ENCODE peak calls at places on chromosomes 7 and 10, in eight cellular contexts. One of them, this sample, is unnamed.

GRCh38 chr10:125774144-125774543 is 1.5 kb downstream of the MMP21 start:
- DNase-seq in GM12865: no peak
- DNase-seq in DND-41: no peak
- DNase-seq in GM23248: no peak
- DNase-seq in neural progenitor cell: no peak
- DNase-seq in neuronal stem cell: no peak
- DNase-seq in left ventricle myocardium inferior: no peak
- DNase-seq in fibroblast of pulmonary artery: no peak
- DNase-seq in this sample: no peak

GRCh38 chr7:159015081-159015893 is 129.4 kb downstream of the VIPR2 start:
- DNase-seq in GM12865: no peak
- DNase-seq in DND-41: no peak
- DNase-seq in GM23248: peak
- DNase-seq in neural progenitor cell: no peak
- DNase-seq in neuronal stem cell: no peak
- DNase-seq in left ventricle myocardium inferior: peak
- DNase-seq in fibroblast of pulmonary artery: no peak
- DNase-seq in this sample: no peak

GRCh38 chr10:47374611-47375536 is 9.2 kb downstream of the ZNF488 start:
- DNase-seq in GM12865: no peak
- DNase-seq in DND-41: no peak
- DNase-seq in GM23248: peak
- DNase-seq in neural progenitor cell: no peak
- DNase-seq in neuronal stem cell: no peak
- DNase-seq in left ventricle myocardium inferior: no peak
- DNase-seq in fibroblast of pulmonary artery: peak
- DNase-seq in this sample: no peak

GRCh38 chr7:149414745-149415390 is 46.0 kb downstream of the ZNF777 start:
- DNase-seq in GM12865: no peak
- DNase-seq in DND-41: no peak
- DNase-seq in GM23248: peak
- DNase-seq in neural progenitor cell: peak
- DNase-seq in neuronal stem cell: peak
- DNase-seq in left ventricle myocardium inferior: peak
- DNase-seq in fibroblast of pulmonary artery: peak
- DNase-seq in this sample: no peak

GRCh38 chr7:131231381-131232220 is 96.1 kb upstream of the MKLN1 start:
- DNase-seq in GM12865: peak
- DNase-seq in DND-41: peak
- DNase-seq in GM23248: peak
- DNase-seq in neural progenitor cell: no peak
- DNase-seq in neuronal stem cell: no peak
- DNase-seq in left ventricle myocardium inferior: peak
- DNase-seq in fibroblast of pulmonary artery: peak
- DNase-seq in this sample: peak

GRCh38 chr10:86709786-86710185 is 41.5 kb downstream of the LDB3 start:
- DNase-seq in GM12865: no peak
- DNase-seq in DND-41: no peak
- DNase-seq in GM23248: no peak
- DNase-seq in neural progenitor cell: no peak
- DNase-seq in neuronal stem cell: no peak
- DNase-seq in left ventricle myocardium inferior: no peak
- DNase-seq in fibroblast of pulmonary artery: no peak
- DNase-seq in this sample: no peak

GRCh38 chr7:93858857-93859256 is 31.7 kb downstream of the TFPI2 start:
- DNase-seq in GM12865: no peak
- DNase-seq in DND-41: no peak
- DNase-seq in GM23248: no peak
- DNase-seq in neural progenitor cell: no peak
- DNase-seq in neuronal stem cell: no peak
- DNase-seq in left ventricle myocardium inferior: no peak
- DNase-seq in fibroblast of pulmonary artery: no peak
- DNase-seq in this sample: no peak

GRCh38 chr7:26179422-26179821 is 21.1 kb downstream of the HNRNPA2B1 start:
- DNase-seq in GM12865: no peak
- DNase-seq in DND-41: no peak
- DNase-seq in GM23248: no peak
- DNase-seq in neural progenitor cell: no peak
- DNase-seq in neuronal stem cell: no peak
- DNase-seq in left ventricle myocardium inferior: no peak
- DNase-seq in fibroblast of pulmonary artery: no peak
- DNase-seq in this sample: no peak

GRCh38 chr7:79874797-79875196 is 259.8 kb upstream of the GNAI1 start:
- DNase-seq in GM12865: no peak
- DNase-seq in DND-41: no peak
- DNase-seq in GM23248: no peak
- DNase-seq in neural progenitor cell: no peak
- DNase-seq in neuronal stem cell: no peak
- DNase-seq in left ventricle myocardium inferior: no peak
- DNase-seq in fibroblast of pulmonary artery: no peak
- DNase-seq in this sample: no peak

GRCh38 chr7:68321076-68321639 is 1277.1 kb upstream of the AUTS2 start:
- DNase-seq in GM12865: no peak
- DNase-seq in DND-41: no peak
- DNase-seq in GM23248: no peak
- DNase-seq in neural progenitor cell: peak
- DNase-seq in neuronal stem cell: no peak
- DNase-seq in left ventricle myocardium inferior: peak
- DNase-seq in fibroblast of pulmonary artery: no peak
- DNase-seq in this sample: no peak

GRCh38 chr10:6023661-6024333 is 38.4 kb downstream of the IL2RA start:
- DNase-seq in GM12865: no peak
- DNase-seq in DND-41: no peak
- DNase-seq in GM23248: peak
- DNase-seq in neural progenitor cell: no peak
- DNase-seq in neuronal stem cell: no peak
- DNase-seq in left ventricle myocardium inferior: no peak
- DNase-seq in fibroblast of pulmonary artery: no peak
- DNase-seq in this sample: no peak

GRCh38 chr7:46156039-46156438 is 235.0 kb upstream of the IGFBP3 start:
- DNase-seq in GM12865: no peak
- DNase-seq in DND-41: no peak
- DNase-seq in GM23248: no peak
- DNase-seq in neural progenitor cell: no peak
- DNase-seq in neuronal stem cell: no peak
- DNase-seq in left ventricle myocardium inferior: no peak
- DNase-seq in fibroblast of pulmonary artery: no peak
- DNase-seq in this sample: no peak

GRCh38 chr10:25682203-25682950 is 251.7 kb upstream of the MYO3A start:
- DNase-seq in GM12865: no peak
- DNase-seq in DND-41: no peak
- DNase-seq in GM23248: peak
- DNase-seq in neural progenitor cell: peak
- DNase-seq in neuronal stem cell: peak
- DNase-seq in left ventricle myocardium inferior: no peak
- DNase-seq in fibroblast of pulmonary artery: peak
- DNase-seq in this sample: no peak

GRCh38 chr10:2201534-2202104 is 464.3 kb upstream of the ADARB2 start:
- DNase-seq in GM12865: no peak
- DNase-seq in DND-41: no peak
- DNase-seq in GM23248: no peak
- DNase-seq in neural progenitor cell: peak
- DNase-seq in neuronal stem cell: no peak
- DNase-seq in left ventricle myocardium inferior: no peak
- DNase-seq in fibroblast of pulmonary artery: no peak
- DNase-seq in this sample: no peak

GRCh38 chr7:111763221-111763791 is 201.0 kb upstream of the IMMP2L start:
- DNase-seq in GM12865: peak
- DNase-seq in DND-41: peak
- DNase-seq in GM23248: peak
- DNase-seq in neural progenitor cell: peak
- DNase-seq in neuronal stem cell: peak
- DNase-seq in left ventricle myocardium inferior: no peak
- DNase-seq in fibroblast of pulmonary artery: peak
- DNase-seq in this sample: peak

GRCh38 chr10:12448340-12448728 is 99.0 kb downstream of the CAMK1D start:
- DNase-seq in GM12865: no peak
- DNase-seq in DND-41: no peak
- DNase-seq in GM23248: no peak
- DNase-seq in neural progenitor cell: no peak
- DNase-seq in neuronal stem cell: no peak
- DNase-seq in left ventricle myocardium inferior: no peak
- DNase-seq in fibroblast of pulmonary artery: no peak
- DNase-seq in this sample: no peak

GRCh38 chr10:12444981-12445700 is 95.8 kb downstream of the CAMK1D start:
- DNase-seq in GM12865: no peak
- DNase-seq in DND-41: no peak
- DNase-seq in GM23248: no peak
- DNase-seq in neural progenitor cell: no peak
- DNase-seq in neuronal stem cell: no peak
- DNase-seq in left ventricle myocardium inferior: no peak
- DNase-seq in fibroblast of pulmonary artery: no peak
- DNase-seq in this sample: no peak

GRCh38 chr10:12445701-12446334 is 96.5 kb downstream of the CAMK1D start:
- DNase-seq in GM12865: no peak
- DNase-seq in DND-41: no peak
- DNase-seq in GM23248: no peak
- DNase-seq in neural progenitor cell: no peak
- DNase-seq in neuronal stem cell: no peak
- DNase-seq in left ventricle myocardium inferior: no peak
- DNase-seq in fibroblast of pulmonary artery: no peak
- DNase-seq in this sample: no peak

GRCh38 chr10:12443026-12443425 is 93.7 kb downstream of the CAMK1D start:
- DNase-seq in GM12865: no peak
- DNase-seq in DND-41: no peak
- DNase-seq in GM23248: no peak
- DNase-seq in neural progenitor cell: no peak
- DNase-seq in neuronal stem cell: no peak
- DNase-seq in left ventricle myocardium inferior: no peak
- DNase-seq in fibroblast of pulmonary artery: no peak
- DNase-seq in this sample: no peak

DNA sequence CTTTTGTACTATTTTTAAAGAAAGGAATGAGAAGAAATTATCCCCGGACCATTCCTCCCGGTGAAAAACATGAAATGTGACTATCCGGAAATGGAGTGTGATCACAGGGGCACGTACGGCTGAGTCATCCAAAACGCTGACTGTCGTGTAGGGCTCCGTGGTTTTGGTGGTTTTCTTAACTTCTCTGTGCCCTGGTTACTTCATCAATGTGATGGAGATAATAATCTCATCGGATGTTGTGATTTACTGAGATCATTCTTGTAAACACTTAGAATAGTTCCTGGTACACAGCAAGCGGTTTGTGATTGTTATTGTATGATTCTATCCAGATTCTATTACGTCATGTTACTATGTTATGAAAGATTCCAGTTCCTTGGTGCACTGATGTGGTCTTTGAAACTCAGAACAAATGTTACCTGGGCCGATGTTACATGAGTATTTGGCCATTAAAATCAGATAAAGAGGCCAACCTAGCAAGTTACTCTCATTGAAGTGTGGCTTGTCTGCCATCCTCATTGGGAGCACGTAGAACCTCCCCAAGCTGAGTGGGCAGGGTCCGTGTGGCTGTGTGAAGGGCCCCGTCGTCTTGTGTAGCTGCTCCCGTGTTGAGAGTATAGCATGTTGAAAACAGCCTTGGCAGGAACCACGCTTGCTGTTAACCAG is 99.5 kb downstream of the CAMK1D start:
- DNase-seq in GM12865: peak
- DNase-seq in DND-41: peak
- DNase-seq in GM23248: peak
- DNase-seq in neural progenitor cell: no peak
- DNase-seq in neuronal stem cell: no peak
- DNase-seq in left ventricle myocardium inferior: no peak
- DNase-seq in fibroblast of pulmonary artery: peak
- DNase-seq in this sample: peak
- H3K4me3 ChIP-seq in GM12865: peak
- H3K4me3 ChIP-seq in DND-41: peak
- H3K4me3 ChIP-seq in GM23248: peak
- H3K4me3 ChIP-seq in neural progenitor cell: no peak
- H3K4me3 ChIP-seq in neuronal stem cell: no peak
- H3K4me3 ChIP-seq in left ventricle myocardium inferior: no peak
- H3K4me3 ChIP-seq in fibroblast of pulmonary artery: no peak
- H3K4me3 ChIP-seq in this sample: peak

DNA sequence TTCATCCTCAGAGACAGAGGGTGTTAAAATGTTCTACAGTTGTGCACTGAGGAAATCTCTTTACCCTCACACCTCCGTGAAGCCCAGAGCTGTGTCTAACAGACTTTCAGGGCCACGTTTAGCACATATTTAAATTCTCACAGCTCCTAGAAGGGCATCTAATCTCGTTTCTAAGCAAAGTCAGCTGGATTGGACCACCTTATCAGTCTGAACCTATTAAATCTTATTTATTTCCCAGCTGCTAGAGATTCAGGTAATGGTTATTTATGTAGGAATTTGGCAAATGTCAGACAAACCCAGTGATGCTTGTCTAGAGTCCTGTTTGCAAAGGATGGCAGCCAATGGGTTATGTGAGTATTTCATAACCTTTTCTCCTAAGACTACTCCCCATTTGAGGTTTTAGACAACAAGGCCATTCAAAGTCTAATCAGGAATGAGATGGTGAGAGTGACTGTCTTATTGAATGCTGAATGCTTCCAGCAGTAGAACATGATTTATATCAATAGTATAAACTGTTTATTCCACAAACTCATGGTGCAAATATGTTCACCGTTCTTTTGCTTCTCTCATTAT is 54.8 kb upstream of the EXOC4 start:
- DNase-seq in GM12865: no peak
- DNase-seq in DND-41: no peak
- DNase-seq in GM23248: no peak
- DNase-seq in neural progenitor cell: no peak
- DNase-seq in neuronal stem cell: no peak
- DNase-seq in left ventricle myocardium inferior: no peak
- DNase-seq in fibroblast of pulmonary artery: no peak
- DNase-seq in this sample: no peak
- H3K4me3 ChIP-seq in GM12865: no peak
- H3K4me3 ChIP-seq in DND-41: no peak
- H3K4me3 ChIP-seq in GM23248: no peak
- H3K4me3 ChIP-seq in neural progenitor cell: no peak
- H3K4me3 ChIP-seq in neuronal stem cell: no peak
- H3K4me3 ChIP-seq in left ventricle myocardium inferior: no peak
- H3K4me3 ChIP-seq in fibroblast of pulmonary artery: no peak
- H3K4me3 ChIP-seq in this sample: no peak

GRCh38 chr7:20784311-20785210 is 2.1 kb downstream of the SP8 start:
- DNase-seq in GM12865: no peak
- DNase-seq in DND-41: no peak
- DNase-seq in GM23248: peak
- DNase-seq in neural progenitor cell: peak
- DNase-seq in neuronal stem cell: no peak
- DNase-seq in left ventricle myocardium inferior: no peak
- DNase-seq in fibroblast of pulmonary artery: no peak
- DNase-seq in this sample: no peak
- H3K4me3 ChIP-seq in GM12865: no peak
- H3K4me3 ChIP-seq in DND-41: no peak
- H3K4me3 ChIP-seq in GM23248: peak
- H3K4me3 ChIP-seq in neural progenitor cell: peak
- H3K4me3 ChIP-seq in neuronal stem cell: no peak
- H3K4me3 ChIP-seq in left ventricle myocardium inferior: peak
- H3K4me3 ChIP-seq in fibroblast of pulmonary artery: no peak
- H3K4me3 ChIP-seq in this sample: no peak

DNA sequence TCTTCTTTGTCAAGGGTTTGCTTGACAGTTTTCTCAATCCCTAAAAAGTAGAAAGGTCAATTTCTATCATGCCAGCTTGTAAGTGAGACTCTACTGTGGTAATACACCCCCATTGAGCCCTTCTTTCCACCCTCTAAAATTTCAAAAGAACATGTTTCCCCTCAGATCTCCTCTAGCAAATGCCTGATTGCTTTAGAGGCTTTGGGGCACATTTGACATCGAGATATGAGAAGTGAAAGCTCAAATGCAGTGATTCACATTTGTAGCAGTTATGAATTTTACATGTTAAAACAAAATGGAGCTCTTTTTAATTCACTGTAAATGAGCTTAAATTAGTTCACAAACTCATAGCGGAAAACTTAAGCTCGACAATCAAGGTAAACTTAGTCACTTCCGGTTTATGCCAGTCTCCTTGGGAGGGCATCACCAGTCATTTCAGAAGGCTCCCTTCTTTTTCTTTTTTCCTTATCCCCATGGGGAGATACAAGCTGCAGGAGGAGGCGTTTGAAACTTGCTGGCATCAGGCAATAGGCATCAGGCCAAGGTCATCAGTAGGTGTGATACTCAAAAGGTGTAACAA is 55.3 kb upstream of the ADO start:
- DNase-seq in GM12865: no peak
- DNase-seq in DND-41: no peak
- DNase-seq in GM23248: no peak
- DNase-seq in neural progenitor cell: no peak
- DNase-seq in neuronal stem cell: no peak
- DNase-seq in left ventricle myocardium inferior: no peak
- DNase-seq in fibroblast of pulmonary artery: no peak
- DNase-seq in this sample: no peak
- H3K4me3 ChIP-seq in GM12865: no peak
- H3K4me3 ChIP-seq in DND-41: no peak
- H3K4me3 ChIP-seq in GM23248: no peak
- H3K4me3 ChIP-seq in neural progenitor cell: no peak
- H3K4me3 ChIP-seq in neuronal stem cell: no peak
- H3K4me3 ChIP-seq in left ventricle myocardium inferior: no peak
- H3K4me3 ChIP-seq in fibroblast of pulmonary artery: no peak
- H3K4me3 ChIP-seq in this sample: no peak